ENCODE peak calls at places on chromosomes 3 and 15, in six cellular contexts. P, K, B, X, G and V are unnamed samples.

GRCh38 chr3:138833908-138834358 is 795 bp downstream of the PIK3CB start:
- DNase-seq in X (no peak), B (peak; percentile 72), K (peak; percentile 45), G (no peak), P (no peak), V (no peak)

GRCh38 chr15:66617137-66618090 is 51.6 kb upstream of the LCTL start:
- DNase-seq in G (peak; percentile 89), B (peak; percentile 96), X (peak; percentile 21), K (peak; percentile 77), P (peak; percentile 89), V (no peak)

GRCh38 chr15:92043283-92043682 is 189.8 kb downstream of the SLCO3A1 start:
- DNase-seq in G (no peak), K (no peak), B (no peak), X (no peak), P (no peak), V (no peak)

GRCh38 chr3:105304487-105304886 is 62.2 kb upstream of the ALCAM start:
- DNase-seq in K (peak; percentile 42), G (no peak), X (no peak), P (no peak), B (no peak), V (no peak)

GRCh38 chr3:53890726-53891499 is 746 bp downstream of the SELENOK start:
- DNase-seq in G (peak; percentile 72), X (peak; percentile 58), P (no peak), K (peak; percentile 46), B (no peak), V (no peak)

GRCh38 chr3:42689421-42690014 is 4.2 kb downstream of the KLHL40 start:
- DNase-seq in G (no peak), X (no peak), B (peak; percentile 23), P (peak; percentile 40), K (no peak), V (no peak)

GRCh38 chr3:44894485-44894884 is 20.1 kb downstream of the TGM4 start:
- DNase-seq in P (no peak), G (no peak), B (no peak), K (peak; percentile 15), X (no peak), V (no peak)

GRCh38 chr15:75904241-75904631 is 558 bp downstream of the FBXO22 start:
- DNase-seq in B (peak; percentile 59), X (peak; percentile 34), G (no peak), K (peak; percentile 59), P (no peak), V (peak; percentile 72)

GRCh38 chr15:70494861-70495571 is 268.3 kb downstream of the UACA start:
- DNase-seq in P (no peak), G (no peak), K (peak; percentile 83), B (peak; percentile 97), X (no peak), V (no peak)

GRCh38 chr15:68371160-68371559 is 60.8 kb downstream of the ITGA11 start:
- DNase-seq in B (no peak), X (no peak), K (no peak), G (peak; percentile 57), P (peak; percentile 20), V (no peak)

GRCh38 chr3:44892689-44893088 is 18.3 kb downstream of the TGM4 start:
- DNase-seq in G (no peak), K (peak; percentile 50), B (no peak), X (no peak), P (no peak), V (no peak)

GRCh38 chr15:32688151-32688639 is 29.6 kb upstream of the GREM1 start:
- DNase-seq in K (peak; percentile 54), P (no peak), B (no peak), X (peak; percentile 75), G (no peak), V (no peak)

GRCh38 chr15:67510597-67511225 is 10.2 kb upstream of the C15orf61 start:
- DNase-seq in X (no peak), G (no peak), P (no peak), B (no peak), K (peak; percentile 78), V (no peak)

GRCh38 chr15:65044724-65045481 is at the start of gene SLC51B:
- DNase-seq in G (no peak), B (no peak), K (peak; percentile 50), P (peak; percentile 90), X (no peak), V (no peak)

GRCh38 chr3:139935071-139935865 is at the start of gene CLSTN2:
- DNase-seq in K (peak; percentile 64), X (peak; percentile 63), P (peak; percentile 79), B (peak; percentile 87), G (no peak), V (peak; percentile 82)

GRCh38 chr3:71057526-71057894 is 526.0 kb downstream of the FOXP1 start:
- DNase-seq in K (no peak), G (no peak), P (no peak), X (no peak), B (no peak), V (no peak)

GRCh38 chr15:43440721-43441281 is 52.2 kb downstream of the TP53BP1 start:
- DNase-seq in P (peak; percentile 68), K (peak; percentile 98), X (peak; percentile 16), G (no peak), B (peak; percentile 93), V (no peak)

GRCh38 chr3:45870099-45870498 is 16.2 kb upstream of the CCR9 start:
- DNase-seq in K (no peak), G (no peak), X (no peak), P (no peak), B (no peak), V (no peak)

GRCh38 chr3:25679166-25679565 is 14.5 kb upstream of the TOP2B start:
- DNase-seq in X (no peak), B (no peak), G (no peak), P (no peak), K (no peak), V (no peak)

GRCh38 chr3:168341192-168341816 is 245.6 kb upstream of the GOLIM4 start:
- DNase-seq in P (no peak), G (no peak), X (no peak), K (peak; percentile 79), B (no peak), V (no peak)

DNA sequence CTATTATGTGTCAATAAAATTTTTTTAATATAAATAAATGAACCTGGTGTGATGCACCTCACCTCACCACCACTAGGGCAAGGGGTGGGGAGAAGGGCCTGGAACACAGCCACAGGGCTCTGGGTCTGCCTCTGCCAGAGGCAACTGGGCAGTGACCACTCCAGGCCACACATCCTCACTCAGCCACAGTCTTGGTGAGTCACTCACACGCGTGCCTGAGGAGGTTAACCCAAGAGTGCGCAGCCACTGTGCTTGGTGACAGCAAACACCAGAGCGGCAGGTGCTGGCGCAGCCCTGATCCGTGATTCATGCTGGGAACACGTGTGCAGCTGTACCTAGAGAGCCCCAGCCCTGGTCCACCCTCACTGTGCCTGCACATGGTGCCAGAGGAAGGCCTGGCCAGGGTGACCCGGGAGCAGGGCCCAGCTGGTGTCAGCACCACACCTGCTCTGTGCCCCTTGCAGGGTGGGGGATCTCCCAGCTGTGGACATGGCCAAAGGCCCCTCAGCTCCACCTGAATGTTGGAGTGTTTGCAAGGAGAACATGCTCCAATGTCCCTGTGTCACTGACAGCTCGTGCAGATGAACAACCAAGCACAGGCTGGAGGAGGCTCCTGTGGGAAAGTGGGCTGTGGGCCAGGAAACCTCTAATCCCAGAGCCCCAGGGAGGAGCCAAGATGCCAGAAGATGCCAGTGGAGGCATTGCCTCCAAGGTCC is 2.1 kb downstream of the SLC41A3 start:
- DNase-seq in G (no peak), B (peak; percentile 95), P (no peak), K (peak; percentile 21), X (no peak), V (no peak)
- TF ChIP-seq CTCF in G (no peak), B (peak; percentile 54), P (no peak), K (peak; percentile 56), X (no peak), V (peak; percentile 66)

GRCh38 chr15:41928637-41929620 is 35.1 kb upstream of the SPTBN5 start:
- DNase-seq in K (no peak), B (peak; percentile 76), P (no peak), G (no peak), X (no peak), V (no peak)

GRCh38 chr15:41932101-41932500 is 38.2 kb upstream of the SPTBN5 start:
- DNase-seq in K (no peak), B (no peak), P (no peak), G (peak; percentile 69), X (no peak), V (no peak)

GRCh38 chr15:41930221-41930866 is 36.5 kb upstream of the SPTBN5 start:
- DNase-seq in B (peak; percentile 95), K (peak; percentile 87), G (peak; percentile 78), P (no peak), X (no peak), V (no peak)

GRCh38 chr15:41932511-41932910 is 38.7 kb upstream of the SPTBN5 start:
- DNase-seq in G (peak; percentile 66), K (no peak), B (no peak), P (no peak), X (no peak), V (no peak)

DNA sequence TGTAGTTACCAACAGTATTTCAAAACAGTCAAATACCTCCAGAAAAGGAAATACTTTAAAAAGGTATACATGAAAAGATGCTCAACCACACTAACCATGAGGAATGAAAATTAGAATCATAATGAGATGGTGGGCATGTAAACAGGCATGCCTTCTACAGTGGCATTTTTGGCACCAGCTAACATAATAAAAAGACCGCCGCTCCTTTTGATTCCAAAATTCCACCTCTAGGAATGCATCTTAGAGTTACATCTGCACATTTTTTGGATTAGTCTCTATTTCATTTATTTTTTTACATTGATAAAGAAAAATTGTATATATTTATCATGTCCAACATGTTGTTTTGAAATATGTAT is 37.0 kb upstream of the SPTBN5 start:
- DNase-seq in B (no peak), X (no peak), P (no peak), G (no peak), K (no peak), V (no peak)
- TF ChIP-seq CTCF in B (no peak), X (no peak), P (no peak), G (no peak), K (no peak), V (no peak)

DNA sequence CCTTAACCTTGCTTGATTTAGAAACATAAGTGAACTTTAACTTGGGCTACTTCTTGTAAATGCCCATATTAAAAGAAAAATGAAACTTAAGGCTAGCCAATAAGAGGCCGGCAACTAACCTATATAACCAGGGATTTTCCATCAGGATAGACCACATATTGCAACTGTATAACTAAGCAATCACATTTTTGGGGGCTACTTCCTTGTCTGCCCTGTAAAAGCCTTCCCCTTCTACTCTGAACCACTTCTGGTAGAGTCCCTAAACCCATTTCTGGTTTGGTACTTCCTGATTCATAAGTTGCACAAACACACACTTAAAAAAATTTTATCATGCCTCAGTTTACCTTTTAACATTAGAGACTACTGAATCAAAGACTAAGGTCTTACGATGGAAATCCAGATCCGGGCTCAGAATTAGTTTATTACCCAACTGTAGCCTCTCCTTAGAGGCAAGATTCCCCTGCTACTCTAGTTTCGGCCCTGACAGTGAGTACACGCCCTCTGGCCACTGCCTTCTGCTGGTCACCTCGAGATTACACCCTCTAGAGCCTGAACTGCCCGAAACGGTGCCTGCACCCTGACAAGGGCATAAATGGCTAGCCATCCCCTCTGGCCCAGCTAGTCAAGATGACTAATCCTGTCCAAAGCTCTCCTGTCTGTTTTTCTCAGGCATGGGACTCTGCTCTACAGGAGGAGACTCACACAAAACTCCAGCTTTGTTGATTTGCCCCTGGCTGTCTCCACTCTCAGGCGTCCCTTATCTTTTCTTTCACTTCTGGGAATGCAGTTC is 150.7 kb upstream of the UBE2E2 start:
- DNase-seq in P (no peak), B (no peak), G (no peak), K (peak; percentile 43), X (no peak), V (no peak)
- TF ChIP-seq CTCF in P (no peak), B (no peak), G (no peak), K (peak; percentile 27), X (no peak), V (no peak)

DNA sequence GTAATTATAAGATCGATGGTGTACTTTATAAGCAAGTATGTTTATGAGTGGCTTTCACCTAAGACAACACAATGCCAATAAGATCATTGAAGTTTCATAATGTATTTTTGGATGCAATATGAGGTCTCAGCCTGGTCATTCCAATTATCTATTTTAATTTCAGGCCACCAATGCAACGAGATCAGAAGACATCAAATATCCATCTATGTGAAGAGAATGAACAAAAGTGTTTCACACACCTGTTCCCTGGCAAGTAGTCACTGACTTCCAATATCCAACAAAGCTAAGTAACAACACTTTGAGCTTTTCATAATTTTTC is 53.6 kb upstream of the TMCO5A start:
- DNase-seq in G (no peak), P (no peak), K (no peak), B (no peak), X (no peak), V (no peak)
- TF ChIP-seq CTCF in G (no peak), P (no peak), K (no peak), B (no peak), X (no peak), V (peak; percentile 13)